ENCODE peak calls at places on chromosome 9, in five cellular contexts. One of them, this sample, is unnamed.

GRCh38 chr9:38651400-38652042 is 31.1 kb upstream of the ANKRD18A start:
- DNase-seq in H9: no peak
- DNase-seq in IMR-90: no peak
- DNase-seq in mesendoderm: no peak
- DNase-seq in mesenchymal stem cell: no peak
- DNase-seq in this sample: no peak

GRCh38 chr9:90808890-90809685 is 7.5 kb downstream of the SYK start:
- DNase-seq in mesenchymal stem cell: no peak
- DNase-seq in IMR-90: no peak
- DNase-seq in H9: no peak
- DNase-seq in mesendoderm: no peak
- DNase-seq in this sample: no peak

GRCh38 chr9:14095272-14095671 is 218.7 kb downstream of the NFIB start:
- DNase-seq in mesenchymal stem cell: no peak
- DNase-seq in IMR-90: no peak
- DNase-seq in mesendoderm: no peak
- DNase-seq in H9: no peak
- DNase-seq in this sample: no peak

GRCh38 chr9:20811872-20812271 is 127.8 kb downstream of the FOCAD start:
- DNase-seq in mesenchymal stem cell: peak
- DNase-seq in IMR-90: peak
- DNase-seq in mesendoderm: no peak
- DNase-seq in H9: no peak
- DNase-seq in this sample: no peak

GRCh38 chr9:104319198-104319597 is 184.9 kb upstream of the OR13F1 start:
- DNase-seq in mesenchymal stem cell: no peak
- DNase-seq in H9: no peak
- DNase-seq in mesendoderm: no peak
- DNase-seq in IMR-90: no peak
- DNase-seq in this sample: no peak

GRCh38 chr9:37370282-37370681 is 52.2 kb upstream of the GRHPR start:
- DNase-seq in IMR-90: no peak
- DNase-seq in mesenchymal stem cell: no peak
- DNase-seq in mesendoderm: no peak
- DNase-seq in H9: no peak
- DNase-seq in this sample: no peak

GRCh38 chr9:128191406-128192046 is at the start of gene CIZ1:
- DNase-seq in IMR-90: peak
- DNase-seq in mesendoderm: peak
- DNase-seq in H9: peak
- DNase-seq in mesenchymal stem cell: peak
- DNase-seq in this sample: peak

GRCh38 chr9:134570726-134571325 is 70.8 kb upstream of the COL5A1 start:
- DNase-seq in IMR-90: no peak
- DNase-seq in mesenchymal stem cell: no peak
- DNase-seq in mesendoderm: no peak
- DNase-seq in H9: no peak
- DNase-seq in this sample: no peak

GRCh38 chr9:71737455-71737854 is 30.9 kb downstream of the CEMIP2 start:
- DNase-seq in IMR-90: no peak
- DNase-seq in H9: no peak
- DNase-seq in mesenchymal stem cell: no peak
- DNase-seq in mesendoderm: no peak
- DNase-seq in this sample: no peak

GRCh38 chr9:111992523-111992922 is 95.9 kb downstream of the UGCG start:
- DNase-seq in H9: no peak
- DNase-seq in IMR-90: peak
- DNase-seq in mesendoderm: peak
- DNase-seq in mesenchymal stem cell: peak
- DNase-seq in this sample: no peak

GRCh38 chr9:34127035-34127948 is 794 bp upstream of the DCAF12 start:
- DNase-seq in mesenchymal stem cell: no peak
- DNase-seq in mesendoderm: no peak
- DNase-seq in H9: no peak
- DNase-seq in IMR-90: no peak
- DNase-seq in this sample: no peak
- H2BK120ac ChIP-seq in mesenchymal stem cell: peak
- H2BK120ac ChIP-seq in mesendoderm: no peak
- H2BK120ac ChIP-seq in H9: no peak
- H2BK120ac ChIP-seq in IMR-90: peak
- H2BK120ac ChIP-seq in this sample: peak

DNA sequence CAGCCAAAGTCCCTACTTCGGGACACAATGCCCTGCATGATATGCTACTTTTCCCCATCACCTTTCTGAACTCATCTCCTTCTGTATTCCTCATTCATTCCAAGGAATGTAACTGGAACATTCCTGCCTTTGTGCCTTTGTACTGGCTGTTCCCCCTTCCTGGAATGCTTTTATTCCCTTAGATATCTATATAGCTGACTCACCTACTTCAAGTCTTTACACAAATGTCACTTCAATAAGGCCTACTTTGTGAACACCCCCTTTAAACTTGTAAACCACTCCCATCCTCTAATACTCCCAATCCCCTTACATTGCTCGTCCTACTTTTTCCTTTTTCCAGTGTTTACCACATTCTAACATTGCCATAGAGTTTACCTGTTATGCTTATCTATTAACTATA is 2.4 kb downstream of the NOL6 start:
- DNase-seq in H9: no peak
- DNase-seq in IMR-90: no peak
- DNase-seq in mesenchymal stem cell: no peak
- DNase-seq in mesendoderm: no peak
- DNase-seq in this sample: no peak
- H3K4me2 ChIP-seq in H9: no peak
- H3K4me2 ChIP-seq in IMR-90: no peak
- H3K4me2 ChIP-seq in mesenchymal stem cell: no peak
- H3K4me2 ChIP-seq in mesendoderm: no peak
- H3K4me2 ChIP-seq in this sample: no peak

GRCh38 chr9:89543621-89544279 is 45.8 kb upstream of the SEMA4D start:
- DNase-seq in IMR-90: no peak
- DNase-seq in H9: no peak
- DNase-seq in mesendoderm: no peak
- DNase-seq in mesenchymal stem cell: no peak
- DNase-seq in this sample: no peak
- H2BK120ac ChIP-seq in IMR-90: no peak
- H2BK120ac ChIP-seq in H9: no peak
- H2BK120ac ChIP-seq in mesendoderm: no peak
- H2BK120ac ChIP-seq in mesenchymal stem cell: no peak
- H2BK120ac ChIP-seq in this sample: peak

DNA sequence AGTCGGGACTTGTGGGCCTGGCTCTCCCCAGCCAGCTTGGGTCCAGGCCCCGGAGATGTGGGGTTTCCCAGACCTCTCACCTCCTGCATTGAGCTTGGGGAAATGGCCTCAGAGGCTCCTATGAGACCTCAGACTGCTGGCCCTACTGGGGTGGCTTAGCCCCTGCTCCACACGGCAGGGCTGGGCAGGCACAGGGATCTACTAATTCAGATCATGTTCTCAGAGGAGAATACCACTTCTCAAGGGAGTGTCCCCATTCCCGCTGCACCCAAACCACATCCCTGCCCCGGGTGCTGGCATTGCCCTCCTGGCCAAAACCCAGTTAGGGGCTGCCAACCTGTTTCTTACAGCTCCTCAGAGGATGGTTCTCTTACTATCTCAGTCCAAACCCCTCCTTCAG is 82.1 kb upstream of the LMX1B start:
- DNase-seq in mesenchymal stem cell: no peak
- DNase-seq in mesendoderm: no peak
- DNase-seq in H9: peak
- DNase-seq in IMR-90: no peak
- DNase-seq in this sample: no peak
- H3K4me2 ChIP-seq in mesenchymal stem cell: no peak
- H3K4me2 ChIP-seq in mesendoderm: no peak
- H3K4me2 ChIP-seq in H9: no peak
- H3K4me2 ChIP-seq in IMR-90: no peak
- H3K4me2 ChIP-seq in this sample: no peak

DNA sequence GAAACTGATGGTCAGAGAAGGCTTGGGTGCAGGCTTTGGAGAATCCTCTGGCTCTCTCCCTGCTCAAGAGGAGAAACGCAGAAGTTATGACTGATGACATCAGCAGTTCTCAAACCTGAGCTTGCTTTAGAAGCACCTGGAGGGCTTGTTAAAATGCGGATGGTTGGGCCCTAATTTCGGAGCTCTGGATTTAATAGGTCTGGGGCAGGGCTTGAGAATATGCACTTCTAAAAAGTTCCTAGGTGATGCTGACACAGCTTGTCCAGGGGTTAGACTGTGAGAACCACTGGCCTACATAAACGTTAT is 26.4 kb downstream of the TBC1D2 start:
- DNase-seq in mesenchymal stem cell: no peak
- DNase-seq in mesendoderm: no peak
- DNase-seq in IMR-90: no peak
- DNase-seq in H9: no peak
- DNase-seq in this sample: no peak
- H2BK120ac ChIP-seq in mesenchymal stem cell: no peak
- H2BK120ac ChIP-seq in mesendoderm: no peak
- H2BK120ac ChIP-seq in IMR-90: peak
- H2BK120ac ChIP-seq in H9: no peak
- H2BK120ac ChIP-seq in this sample: no peak

GRCh38 chr9:121707477-121708424 is 56.3 kb downstream of the DAB2IP start:
- DNase-seq in mesendoderm: no peak
- DNase-seq in mesenchymal stem cell: peak
- DNase-seq in H9: no peak
- DNase-seq in IMR-90: no peak
- DNase-seq in this sample: no peak
- H3K4me2 ChIP-seq in mesendoderm: no peak
- H3K4me2 ChIP-seq in mesenchymal stem cell: no peak
- H3K4me2 ChIP-seq in H9: no peak
- H3K4me2 ChIP-seq in IMR-90: no peak
- H3K4me2 ChIP-seq in this sample: no peak

GRCh38 chr9:101232405-101232977 is 152.3 kb downstream of the BAAT start:
- DNase-seq in IMR-90: no peak
- DNase-seq in mesenchymal stem cell: no peak
- DNase-seq in H9: no peak
- DNase-seq in mesendoderm: no peak
- DNase-seq in this sample: no peak

GRCh38 chr9:101229606-101230005 is 155.2 kb downstream of the BAAT start:
- DNase-seq in mesendoderm: no peak
- DNase-seq in H9: no peak
- DNase-seq in IMR-90: no peak
- DNase-seq in mesenchymal stem cell: no peak
- DNase-seq in this sample: no peak

GRCh38 chr9:101235105-101235866 is 149.5 kb downstream of the BAAT start:
- DNase-seq in mesendoderm: peak
- DNase-seq in mesenchymal stem cell: no peak
- DNase-seq in IMR-90: no peak
- DNase-seq in H9: no peak
- DNase-seq in this sample: peak
- H2BK120ac ChIP-seq in mesendoderm: no peak
- H2BK120ac ChIP-seq in mesenchymal stem cell: no peak
- H2BK120ac ChIP-seq in IMR-90: no peak
- H2BK120ac ChIP-seq in H9: no peak
- H2BK120ac ChIP-seq in this sample: no peak

DNA sequence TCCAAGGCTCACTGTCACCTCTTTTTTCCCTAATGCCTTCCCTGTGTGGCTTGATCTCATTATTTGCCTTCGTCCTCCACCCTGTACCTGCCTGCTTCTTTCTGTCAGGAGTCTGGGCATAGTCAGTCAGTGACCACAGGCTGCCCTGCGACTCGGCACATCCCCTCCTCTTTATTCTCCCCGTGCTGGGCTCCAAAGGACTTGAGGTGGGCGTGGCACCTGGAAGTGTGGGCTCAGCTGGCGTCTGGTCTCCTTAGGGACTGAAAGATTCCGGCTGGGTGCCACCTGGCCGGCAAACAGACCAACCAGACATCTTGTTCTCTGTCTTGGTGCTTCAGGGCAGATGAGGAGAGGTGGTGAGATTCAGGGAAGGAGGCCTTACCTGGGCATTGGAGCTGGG is 29.6 kb upstream of the PRDM12 start:
- DNase-seq in H9: no peak
- DNase-seq in mesenchymal stem cell: no peak
- DNase-seq in IMR-90: no peak
- DNase-seq in mesendoderm: no peak
- DNase-seq in this sample: no peak
- H3K4me2 ChIP-seq in H9: no peak
- H3K4me2 ChIP-seq in mesenchymal stem cell: no peak
- H3K4me2 ChIP-seq in IMR-90: no peak
- H3K4me2 ChIP-seq in mesendoderm: no peak
- H3K4me2 ChIP-seq in this sample: no peak